ENCODE peak calls at places on chromosomes 16 and 17, in eight cellular contexts. M is SK-N-SH; D is mesenchymal stem cell; G is tibial artery; N is ascending aorta; P is neural progenitor cell; C is CD8-positive, alpha-beta memory T cell; L is CD4-positive, alpha-beta memory T cell. B is an unnamed sample.
A peak's percentile ranks its signal among the peaks of the same experiment; 100 is the strongest.

GRCh38 chr17:11366451-11366850 is 125.4 kb downstream of the SHISA6 start:
- DNase-seq in D (no peak), N (no peak), L (no peak), C (no peak), P (no peak), M (no peak), G (no peak), B (no peak)

GRCh38 chr16:13438064-13438463 is 481.9 kb upstream of the ERCC4 start:
- DNase-seq in L (no peak), P (no peak), D (no peak), M (no peak), G (no peak), C (no peak), N (no peak), B (no peak)

GRCh38 chr16:4780235-4780634 is 7.9 kb downstream of the SEPTIN12 start:
- DNase-seq in L (no peak), C (no peak), N (no peak), P (no peak), D (no peak), M (no peak), G (no peak), B (no peak)

GRCh38 chr17:67221062-67221998 is 23.7 kb downstream of the HELZ start:
- DNase-seq in D (peak; percentile 54), M (peak; percentile 56), G (peak; percentile 26), N (no peak), P (peak; percentile 39), C (peak; percentile 18), L (peak; percentile 33), B (no peak)

GRCh38 chr17:81551458-81552243 is 502 bp downstream of the FAAP100 start:
- DNase-seq in L (no peak), G (no peak), D (peak; percentile 55), M (peak; percentile 85), C (no peak), P (peak; percentile 49), N (no peak), B (no peak)

GRCh38 chr16:71576971-71577370 is at the start of gene TAT:
- DNase-seq in C (no peak), G (no peak), L (no peak), D (no peak), P (no peak), N (no peak), M (no peak), B (no peak)

GRCh38 chr16:5064915-5065314 is 841 bp downstream of the C16orf89 start:
- DNase-seq in P (no peak), D (no peak), G (no peak), N (no peak), M (no peak), C (no peak), L (no peak), B (no peak)

GRCh38 chr17:72338847-72339790 is 218.3 kb downstream of the SOX9 start:
- DNase-seq in G (no peak), N (no peak), D (peak; percentile 95), C (no peak), P (no peak), M (peak; percentile 49), L (no peak), B (no peak)

GRCh38 chr17:35817196-35817595 is 7.9 kb downstream of the TAF15 start:
- DNase-seq in M (no peak), D (peak; percentile 59), C (no peak), G (no peak), N (no peak), L (no peak), P (no peak), B (no peak)

GRCh38 chr16:11370084-11370931 is 25.0 kb downstream of the RMI2 start:
- DNase-seq in L (no peak), M (no peak), C (no peak), P (no peak), D (no peak), G (no peak), N (no peak), B (no peak)

GRCh38 chr17:42784811-42785592 is 4.6 kb downstream of the WNK4 start:
- DNase-seq in P (no peak), C (no peak), D (no peak), M (peak; percentile 45), G (no peak), N (no peak), L (no peak), B (no peak)

GRCh38 chr17:8046929-8047768 is 8.3 kb downstream of the ALOX15B start:
- DNase-seq in C (no peak), M (no peak), N (no peak), L (no peak), G (no peak), P (no peak), D (no peak), B (no peak)

GRCh38 chr16:54521327-54521726 is 234.7 kb upstream of the IRX3 start:
- DNase-seq in C (no peak), M (no peak), P (no peak), D (no peak), L (no peak), G (no peak), N (no peak), B (no peak)

GRCh38 chr16:13378151-13378550 is 476.8 kb downstream of the SHISA9 start:
- DNase-seq in D (no peak), P (no peak), G (no peak), N (no peak), M (no peak), L (no peak), C (no peak), B (no peak)

GRCh38 chr17:2691965-2692780 is 19.4 kb downstream of the CLUH start:
- DNase-seq in M (peak; percentile 34), G (no peak), L (no peak), D (no peak), C (no peak), P (no peak), N (peak; percentile 8), B (no peak)

GRCh38 chr17:7475764-7476422 is 3.5 kb downstream of the ZBTB4 start:
- DNase-seq in M (no peak), D (peak; percentile 54), G (peak; percentile 87), C (no peak), P (no peak), L (no peak), N (no peak), B (no peak)

GRCh38 chr16:85157813-85158701 is 45.8 kb upstream of the CIBAR2 start:
- DNase-seq in G (no peak), C (no peak), D (peak; percentile 80), N (no peak), P (peak; percentile 83), L (peak; percentile 6), M (peak; percentile 79), B (peak; percentile 74)

GRCh38 chr17:35433075-35433894 is 985 bp upstream of the SLFN12 start:
- DNase-seq in C (peak; percentile 31), G (peak; percentile 79), P (peak; percentile 36), N (peak; percentile 62), L (peak; percentile 39), M (no peak), D (peak; percentile 97), B (peak; percentile 98)

GRCh38 chr17:49076575-49077384 is 55.8 kb upstream of the B4GALNT2 start:
- DNase-seq in M (no peak), C (no peak), G (no peak), P (no peak), N (no peak), L (no peak), D (peak; percentile 91), B (no peak)

GRCh38 chr16:4032768-4033167 is 83.5 kb downstream of the ADCY9 start:
- DNase-seq in L (no peak), P (no peak), G (peak; percentile 51), D (no peak), M (no peak), C (no peak), N (no peak), B (no peak)

GRCh38 chr16:16945207-16945606 is 525.6 kb downstream of the XYLT1 start:
- DNase-seq in C (no peak), P (no peak), N (no peak), M (no peak), G (no peak), D (no peak), L (no peak), B (no peak)

GRCh38 chr17:74924250-74924948 is at the start of gene OTOP2:
- DNase-seq in N (no peak), G (peak; percentile 57), L (no peak), M (peak; percentile 67), P (peak; percentile 38), C (no peak), D (no peak), B (no peak)

GRCh38 chr16:90019543-90020259 is 445 bp upstream of the DBNDD1 start:
- DNase-seq in D (peak; percentile 81), G (no peak), C (peak; percentile 39), L (peak; percentile 48), P (peak; percentile 85), M (peak; percentile 94), N (no peak), B (no peak)

DNA sequence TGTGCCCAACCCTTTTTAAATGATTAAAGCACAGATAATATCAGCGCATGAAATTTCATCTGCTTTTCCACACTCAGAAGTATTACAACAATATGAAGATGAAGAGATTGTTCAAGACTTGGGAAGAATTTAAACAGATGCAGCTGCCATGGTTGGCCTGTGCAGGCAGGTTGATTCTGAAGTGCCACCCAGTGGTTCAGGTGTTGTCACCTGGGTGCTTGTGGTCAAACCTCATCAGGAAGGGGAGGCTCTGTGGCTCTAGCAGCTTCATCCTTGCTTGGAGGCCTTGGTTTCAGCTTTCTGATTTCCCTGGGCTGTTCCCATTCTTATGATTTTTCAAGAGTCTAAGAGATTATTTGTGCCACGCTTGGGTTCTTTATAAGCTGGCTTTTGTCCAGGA is 22.2 kb upstream of the CLEC18C start:
- DNase-seq in C (no peak), G (no peak), P (no peak), N (no peak), D (no peak), M (no peak), L (no peak), B (no peak)
- H3K36me3 ChIP-seq in C (peaks cover 38% of the 10 kb centered on the region), G (peaks cover 88% of the 10 kb centered on the region), P (peaks cover 4% of the 10 kb centered on the region), N (peaks cover 81% of the 10 kb centered on the region), D (peaks cover 81% of the 10 kb centered on the region), M (peaks cover 33% of the 10 kb centered on the region), L (peaks cover 49% of the 10 kb centered on the region), B (peaks cover 19% of the 10 kb centered on the region)

GRCh38 chr16:27096375-27096774 is 29.6 kb downstream of the C16orf82 start:
- DNase-seq in M (no peak), N (no peak), L (no peak), D (no peak), G (no peak), P (no peak), C (no peak), B (no peak)
- H3K36me3 ChIP-seq in M (no peaks in the 10 kb centered on the region), N (no peaks in the 10 kb centered on the region), L (no peaks in the 10 kb centered on the region), D (no peaks in the 10 kb centered on the region), G (no peaks in the 10 kb centered on the region), P (no peaks in the 10 kb centered on the region), C (no peaks in the 10 kb centered on the region), B (no peaks in the 10 kb centered on the region)

GRCh38 chr16:81908466-81909230 is 102.6 kb downstream of the SDR42E1 start:
- DNase-seq in G (no peak), M (no peak), N (no peak), P (no peak), D (no peak), L (no peak), C (no peak), B (no peak)
- H3K36me3 ChIP-seq in G (no peaks in the 10 kb centered on the region), M (no peaks in the 10 kb centered on the region), N (no peaks in the 10 kb centered on the region), P (no peaks in the 10 kb centered on the region), D (no peaks in the 10 kb centered on the region), L (no peaks in the 10 kb centered on the region), C (no peaks in the 10 kb centered on the region), B (no peaks in the 10 kb centered on the region)

DNA sequence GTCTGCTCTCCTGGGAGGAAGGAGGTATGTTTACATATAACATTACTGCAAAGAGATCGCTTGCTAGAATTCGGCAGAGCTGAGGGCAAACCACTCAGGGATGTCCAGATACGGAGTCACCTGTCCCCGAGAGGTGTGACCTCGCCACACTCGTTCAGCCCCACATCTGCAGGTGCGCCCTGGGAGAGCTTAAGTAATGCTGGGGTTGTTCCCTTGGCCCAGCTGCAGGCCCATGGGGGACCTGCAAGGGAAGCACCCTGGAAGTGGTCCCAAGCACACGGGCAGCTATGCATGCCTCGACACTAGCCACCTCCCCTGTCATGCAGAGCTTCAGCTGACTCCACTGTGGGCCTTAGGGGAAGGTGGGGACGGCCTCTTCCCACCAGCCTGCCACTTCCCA is 22.2 kb downstream of the USP22 start:
- DNase-seq in M (no peak), C (no peak), L (no peak), G (no peak), P (no peak), D (no peak), N (no peak), B (no peak)
- H3K36me3 ChIP-seq in M (peaks cover 73% of the 10 kb centered on the region), C (peaks cover 64% of the 10 kb centered on the region), L (peaks cover 67% of the 10 kb centered on the region), G (peaks cover 70% of the 10 kb centered on the region), P (peaks cover 19% of the 10 kb centered on the region), D (peaks cover 92% of the 10 kb centered on the region), N (peaks cover 71% of the 10 kb centered on the region), B (peaks cover 49% of the 10 kb centered on the region)